ENCODE peak calls at places on chromosomes 3 and 15, in nine cellular contexts. L is NCI-H524 treated with DMSO at 0.1 percent for 48 hours, U is NCI-H1092, A is NCI-H345, F is amniotic epithelial cell, M is G401, O is astrocyte of the spinal cord, N is bronchial epithelial cell, D is substantia nigra. C is an unnamed sample.

GRCh38 chr15:92896543-92896942 is 3.6 kb upstream of the CHD2 start:
- DNase-seq in A (no peak), L (no peak), F (no peak), N (peak; percentile 33), U (no peak), M (no peak), O (peak; percentile 3), D (no peak), C (no peak)

GRCh38 chr3:66393486-66394260 is 107.1 kb downstream of the LRIG1 start:
- DNase-seq in U (no peak), M (peak; percentile 59), A (peak; percentile 63), O (peak; percentile 90), L (no peak), N (no peak), F (peak; percentile 96), D (no peak), C (no peak)

GRCh38 chr3:122727279-122727678 is 46.6 kb downstream of the PARP14 start:
- DNase-seq in O (no peak), N (no peak), A (no peak), M (no peak), U (no peak), F (no peak), D (no peak), L (no peak), C (no peak)

GRCh38 chr15:63198315-63198714 is 8.9 kb downstream of the RAB8B start:
- DNase-seq in M (no peak), N (no peak), U (no peak), D (no peak), A (no peak), F (peak; percentile 95), L (peak; percentile 97), O (no peak), C (no peak)

GRCh38 chr15:80562033-80562432 is 133.1 kb upstream of the ABHD17C start:
- DNase-seq in N (no peak), M (no peak), A (no peak), U (no peak), L (no peak), O (no peak), F (no peak), D (no peak), C (no peak)

GRCh38 chr15:66613743-66614142 is 47.9 kb upstream of the LCTL start:
- DNase-seq in L (no peak), F (no peak), D (no peak), N (no peak), U (no peak), M (no peak), O (no peak), A (no peak), C (no peak)

GRCh38 chr3:134640872-134641470 is 9.9 kb downstream of the KY start:
- DNase-seq in M (peak; percentile 36), N (peak; percentile 45), A (peak; percentile 23), U (no peak), D (no peak), F (peak; percentile 26), O (peak; percentile 35), L (no peak), C (peak; percentile 38)

GRCh38 chr3:186901135-186901734 is 29.1 kb upstream of the ST6GAL1 start:
- DNase-seq in M (no peak), N (peak; percentile 38), U (no peak), D (no peak), O (peak; percentile 46), A (no peak), L (no peak), F (no peak), C (no peak)

GRCh38 chr3:34178415-34178814 is 380.0 kb downstream of the PDCD6IP start:
- DNase-seq in O (peak; percentile 68), M (no peak), N (no peak), U (no peak), A (no peak), F (no peak), D (no peak), L (no peak), C (no peak)

GRCh38 chr15:54387808-54388207 is 409.6 kb downstream of the UNC13C start:
- DNase-seq in A (no peak), M (no peak), O (no peak), N (no peak), L (no peak), U (no peak), F (no peak), D (no peak), C (no peak)

GRCh38 chr15:69126054-69126469 is 34.4 kb upstream of the GLCE start:
- DNase-seq in U (no peak), L (no peak), D (no peak), F (peak; percentile 95), N (peak; percentile 7), O (peak; percentile 95), A (no peak), M (no peak), C (no peak)

GRCh38 chr3:182671942-182672341 is 121.4 kb upstream of the ATP11B start:
- DNase-seq in A (no peak), O (no peak), M (no peak), F (peak; percentile 92), D (peak; percentile 36), U (no peak), N (no peak), L (no peak), C (no peak)

GRCh38 chr3:124845406-124845805 is 41.8 kb downstream of the ITGB5 start:
- DNase-seq in A (no peak), D (no peak), M (peak; percentile 18), N (peak; percentile 91), U (no peak), F (peak; percentile 91), O (peak; percentile 85), L (no peak), C (peak; percentile 62)

C was measured in RWPE1.